ENCODE peak calls at places on chromosome 1, in nine cellular contexts. K is mesenchymal stem cell, Y is amniotic stem cell, B is 8988T, O is HEK293T, M is breast epithelium, G is hypothalamus, L is psoas muscle, J is body of pancreas. W is an unnamed sample.

GRCh38 chr1:47507921-47508894 is 70.4 kb downstream of the FOXD2 start:
- DNase-seq in L (peak), B (no peak), K (no peak), J (peak), M (no peak), G (no peak), Y (no peak), O (peak), W (no peak)

GRCh38 chr1:57137980-57138379 is 172.2 kb upstream of the C8B start:
- DNase-seq in O (no peak), K (no peak), M (no peak), J (no peak), Y (no peak), L (no peak), B (no peak), G (no peak), W (no peak)

GRCh38 chr1:216903389-216903754 is 180.1 kb upstream of the ESRRG start:
- DNase-seq in M (no peak), K (peak), J (no peak), Y (no peak), O (no peak), B (peak), G (no peak), L (no peak), W (no peak)

GRCh38 chr1:7266561-7266960 is 481.3 kb downstream of the CAMTA1 start:
- DNase-seq in L (no peak), B (no peak), G (no peak), Y (no peak), J (no peak), M (no peak), K (peak), O (no peak), W (no peak)

GRCh38 chr1:77156214-77156613 is 63.0 kb downstream of the PIGK start:
- DNase-seq in J (no peak), K (no peak), B (no peak), G (no peak), O (no peak), Y (no peak), M (no peak), L (no peak), W (no peak)

GRCh38 chr1:61184035-61184713 is 101.8 kb downstream of the NFIA start:
- DNase-seq in B (no peak), K (no peak), M (peak), J (peak), O (peak), Y (no peak), L (peak), G (peak), W (peak)

GRCh38 chr1:91712981-91713841 is 172.7 kb downstream of the TGFBR3 start:
- DNase-seq in Y (no peak), O (no peak), J (peak), K (peak), M (no peak), G (no peak), B (no peak), L (peak), W (no peak)

GRCh38 chr1:162672678-162673259 is 40.5 kb downstream of the DDR2 start:
- DNase-seq in J (no peak), Y (no peak), B (no peak), L (no peak), M (no peak), K (no peak), O (no peak), G (no peak), W (no peak)

GRCh38 chr1:154320882-154321608 is at the start of gene AQP10:
- DNase-seq in L (no peak), Y (no peak), M (no peak), O (no peak), B (no peak), J (peak), K (peak), G (no peak), W (no peak)

GRCh38 chr1:203127672-203128611 is at the start of gene ADORA1:
- DNase-seq in L (peak), G (peak), Y (peak), M (peak), B (peak), J (peak), O (peak), K (peak), W (peak)

GRCh38 chr1:183989078-183989577 is 48.4 kb downstream of the COLGALT2 start:
- DNase-seq in J (peak), M (no peak), G (no peak), K (peak), L (peak), O (no peak), Y (peak), B (no peak), W (no peak)

GRCh38 chr1:230861489-230861888 is 6.8 kb downstream of the C1orf198 start:
- DNase-seq in M (no peak), K (no peak), B (no peak), G (no peak), J (no peak), O (no peak), Y (no peak), L (no peak), W (no peak)

W was measured in LNCaP clone FGC.